ENCODE peak calls at places on chromosomes 16 and 17, in ten cellular contexts. Y is EH; X is EL; R is lower leg skin; C is choroid plexus epithelial cell; H is SHP77; A is NAMALWA; V is NCI-H460; J is stimulated activated CD4-positive, alpha-beta T cell treated with anti-CD3 and anti-CD28 coated beads, Interleukin-15, amount 100 ng/mL, for 24 hours; B is activated naive CD8-positive, alpha-beta T cell treated with anti-CD3 and anti-CD28 coated beads, Interleukin-2, amount 50 U/mL, for 24 hours. U is an unnamed sample.

GRCh38 chr17:2621241-2621640 is 27.8 kb downstream of the PAFAH1B1 start:
- DNase-seq in X (no peak), J (no peak), Y (no peak), R (no peak), A (no peak), V (no peak), B (no peak), C (no peak), H (no peak), U (no peak)

GRCh38 chr17:273994-274832 is 78.4 kb downstream of the RPH3AL start:
- DNase-seq in R (peak), B (no peak), H (no peak), X (no peak), V (no peak), C (no peak), J (no peak), A (no peak), Y (no peak), U (no peak)

GRCh38 chr17:37299257-37299985 is 76.4 kb upstream of the C17orf78 start:
- DNase-seq in V (no peak), B (no peak), H (no peak), C (peak), X (no peak), R (no peak), J (no peak), A (no peak), Y (no peak), U (no peak)

GRCh38 chr16:80526418-80527061 is 14.3 kb upstream of the DYNLRB2 start:
- DNase-seq in H (peak), X (peak), A (peak), R (no peak), B (peak), V (peak), C (peak), J (peak), Y (peak), U (peak)

GRCh38 chr17:36070427-36070826 is 6.4 kb downstream of the CCL18 start:
- DNase-seq in Y (no peak), V (no peak), H (no peak), J (no peak), R (no peak), C (no peak), A (no peak), X (no peak), B (no peak), U (no peak)

GRCh38 chr17:59439711-59440110 is 108.3 kb downstream of the YPEL2 start:
- DNase-seq in C (peak), V (no peak), B (no peak), R (no peak), X (no peak), A (no peak), J (no peak), H (no peak), Y (peak), U (no peak)

GRCh38 chr17:64773836-64774761 is 112.0 kb upstream of the SMURF2 start:
- DNase-seq in H (peak), A (peak), B (no peak), Y (peak), J (peak), V (peak), R (peak), X (peak), C (peak), U (peak)

GRCh38 chr16:70715113-70715711 is 29.4 kb upstream of the MTSS2 start:
- DNase-seq in X (peak), H (peak), R (peak), B (no peak), V (no peak), C (peak), J (no peak), Y (peak), A (no peak), U (peak)

GRCh38 chr16:4944333-4945281 is 7.7 kb upstream of the PPL start:
- DNase-seq in V (peak), B (peak), X (peak), H (peak), C (peak), J (no peak), A (no peak), R (peak), Y (peak), U (peak)

GRCh38 chr16:28321700-28322411 is 29.5 kb downstream of the SBK1 start:
- DNase-seq in H (peak), Y (peak), B (peak), J (peak), V (peak), R (no peak), C (peak), X (peak), A (peak), U (peak)

GRCh38 chr17:13995856-13996635 is 73.3 kb upstream of the COX10 start:
- DNase-seq in A (no peak), Y (peak), X (peak), H (no peak), V (no peak), R (no peak), C (peak), J (no peak), B (no peak), U (no peak)

GRCh38 chr17:77834170-77835115 is 124.1 kb upstream of the TNRC6C start:
- DNase-seq in R (no peak), B (peak), A (no peak), V (peak), H (peak), C (peak), J (peak), Y (peak), X (peak), U (peak)

GRCh38 chr16:1958715-1959268 is 546 bp upstream of the NDUFB10 start:
- DNase-seq in C (no peak), R (no peak), V (no peak), H (no peak), X (no peak), Y (no peak), A (no peak), J (no peak), B (no peak), U (peak)

GRCh38 chr16:10557750-10558149 is 22.6 kb downstream of the EMP2 start:
- DNase-seq in Y (no peak), J (peak), V (no peak), H (no peak), C (no peak), B (no peak), A (no peak), X (no peak), R (no peak), U (no peak)

GRCh38 chr16:47731252-47731651 is 270.1 kb downstream of the PHKB start:
- DNase-seq in C (peak), H (peak), J (no peak), X (peak), R (no peak), B (no peak), Y (peak), V (no peak), A (no peak), U (no peak)

GRCh38 chr17:2056221-2057129 is 1.6 kb downstream of the HIC1 start:
- DNase-seq in Y (peak), A (no peak), J (peak), H (no peak), B (peak), X (peak), V (no peak), C (peak), R (no peak), U (no peak)

GRCh38 chr17:2786176-2786881 is 9.9 kb upstream of the RAP1GAP2 start:
- DNase-seq in B (peak), V (peak), X (peak), H (peak), C (peak), J (peak), A (peak), R (peak), Y (peak), U (peak)

GRCh38 chr17:77445908-77446535 is 305.3 kb downstream of the SEC14L1 start:
- DNase-seq in A (peak), H (no peak), R (no peak), Y (no peak), C (peak), J (peak), V (no peak), X (no peak), B (no peak), U (no peak)

GRCh38 chr16:86974120-86974519 is 343.1 kb downstream of the C16orf95 start:
- DNase-seq in H (no peak), X (no peak), A (no peak), V (no peak), J (no peak), B (no peak), R (no peak), C (no peak), Y (no peak), U (no peak)

GRCh38 chr17:29566473-29567361 is at the start of gene ABHD15:
- DNase-seq in Y (peak), R (peak), C (peak), V (peak), J (peak), B (peak), A (peak), H (peak), X (peak), U (peak)

GRCh38 chr16:52466998-52467397 is 79.9 kb downstream of the TOX3 start:
- DNase-seq in C (no peak), B (no peak), Y (no peak), V (no peak), R (no peak), A (no peak), X (no peak), J (no peak), H (no peak), U (no peak)

GRCh38 chr16:19077879-19078278 is 10.5 kb downstream of the COQ7 start:
- DNase-seq in R (no peak), H (no peak), C (no peak), Y (no peak), J (no peak), V (no peak), X (no peak), A (no peak), B (no peak), U (no peak)

GRCh38 chr17:30905742-30906100 is 317 bp downstream of the TEFM start:
- DNase-seq in A (peak), Y (no peak), H (no peak), J (peak), X (no peak), R (peak), V (peak), B (peak), C (no peak), U (no peak)

GRCh38 chr16:65548470-65548869 is 426.6 kb upstream of the CDH11 start:
- DNase-seq in H (no peak), B (no peak), J (no peak), V (no peak), Y (peak), R (no peak), C (peak), X (peak), A (no peak), U (peak)

GRCh38 chr16:1526608-1527555 is 6.6 kb upstream of the TMEM204 start:
- DNase-seq in B (no peak), V (no peak), H (no peak), Y (no peak), C (no peak), J (no peak), X (no peak), A (no peak), R (no peak), U (peak)

GRCh38 chr17:76273435-76273921 is 8.3 kb downstream of the UBALD2 start:
- DNase-seq in X (no peak), J (peak), Y (no peak), V (no peak), A (no peak), C (no peak), R (peak), H (no peak), B (peak), U (no peak)

U was measured in BE2C.